ENCODE peak calls at places on chromosomes 4 and X, in five cellular contexts. M is neural progenitor cell, H is brain microvascular endothelial cell, F is kidney epithelial cell, K is suprapubic skin. T is an unnamed sample.

GRCh38 chr4:77264826-77265225 is 107.8 kb downstream of the CCNG2 start:
- DNase-seq in M (no peak), H (no peak), F (no peak), K (no peak), T (no peak)

GRCh38 chr4:8152865-8153257 is 5.8 kb downstream of the ABLIM2 start:
- DNase-seq in M (no peak), H (no peak), F (no peak), K (no peak), T (no peak)

GRCh38 chr4:180598281-180598680 is 1644.9 kb upstream of the TENM3 start:
- DNase-seq in M (no peak), H (no peak), F (no peak), K (no peak), T (no peak)

GRCh38 chr4:23279377-23279988 is 586.7 kb downstream of the GBA3 start:
- DNase-seq in M (no peak), H (no peak), F (no peak), K (no peak), T (no peak)

GRCh38 chr4:76430519-76431388 is 4.3 kb upstream of the SHROOM3 start:
- DNase-seq in M (peak; percentile 73), H (peak; percentile 37), F (no peak), K (no peak), T (peak; percentile 39)

GRCh38 chr4:7120341-7120740 is 52.5 kb upstream of the GRPEL1 start:
- DNase-seq in M (no peak), H (peak; percentile 13), F (no peak), K (no peak), T (peak; percentile 29)

GRCh38 chr4:143232277-143232676 is 47.6 kb downstream of the USP38 start:
- DNase-seq in M (no peak), H (no peak), F (no peak), K (no peak), T (no peak)

GRCh38 chrX:34877451-34877850 is 65.1 kb upstream of the FAM47B start:
- DNase-seq in M (no peak), H (peak; percentile 48), F (no peak), K (no peak), T (no peak)

GRCh38 chrX:2894885-2895292 is 34.2 kb downstream of the ARSD start:
- DNase-seq in M (no peak), H (no peak), F (no peak), K (no peak), T (peak; percentile 71)

GRCh38 chr4:93084599-93085305 is 743.8 kb upstream of the ATOH1 start:
- DNase-seq in M (peak; percentile 19), H (no peak), F (no peak), K (no peak), T (peak; percentile 9)

GRCh38 chrX:111361751-111362150 is 50.2 kb downstream of the DCX start:
- DNase-seq in M (no peak), H (no peak), F (no peak), K (no peak), T (no peak)
- H3K27me3 ChIP-seq in M (no peaks in the 10 kb centered on the region), H (no peaks in the 10 kb centered on the region), F (peaks cover 3% of the 10 kb centered on the region), K (no peaks in the 10 kb centered on the region), T (peaks cover 4% of the 10 kb centered on the region)

GRCh38 chr4:40575846-40576245 is 53.8 kb downstream of the RBM47 start:
- DNase-seq in M (no peak), H (no peak), F (no peak), K (no peak), T (peak; percentile 16)
- H3K4me3 ChIP-seq in M (no peak overlapping the region), H (no peak overlapping the region), F (no peak overlapping the region), K (no peak overlapping the region), T (no peak overlapping the region)

GRCh38 chrX:70479970-70480659 is 35.5 kb downstream of the DLG3 start:
- DNase-seq in M (peak; percentile 45), H (peak; percentile 29), F (no peak), K (no peak), T (no peak)
- H3K27me3 ChIP-seq in M (no peaks in the 10 kb centered on the region), H (no peaks in the 10 kb centered on the region), F (no peaks in the 10 kb centered on the region), K (no peaks in the 10 kb centered on the region), T (no peaks in the 10 kb centered on the region)

DNA sequence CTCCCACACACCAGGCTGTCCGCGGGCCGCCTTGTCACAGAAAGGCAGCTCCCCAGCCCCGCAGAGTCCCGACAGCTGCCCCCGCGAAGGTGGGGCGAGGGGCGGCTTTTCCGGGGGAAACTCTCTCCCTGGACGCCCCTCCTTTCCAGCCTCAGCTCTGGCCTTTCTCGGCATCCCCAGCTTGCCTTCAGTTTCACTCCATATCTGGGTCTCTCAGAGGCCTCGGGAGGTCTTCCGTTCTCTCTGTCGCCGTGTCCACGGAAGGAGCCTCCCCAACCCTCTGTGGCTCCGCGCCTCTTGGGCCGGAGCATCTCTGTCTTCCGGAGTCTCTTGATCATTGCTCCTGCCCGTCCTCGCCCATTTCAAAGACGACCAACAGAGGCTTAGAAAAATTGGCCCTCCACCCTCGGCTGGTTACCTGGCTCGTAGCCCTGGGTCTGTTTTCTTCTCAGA is 6.1 kb upstream of the MSX1 start:
- DNase-seq in M (peak; percentile 25), H (no peak), F (no peak), K (no peak), T (no peak)
- H3K4me3 ChIP-seq in M (peak overlapping the region; percentile 26), H (peak overlapping the region; percentile 34), F (no peak overlapping the region), K (peak overlapping the region; percentile 40), T (no peak overlapping the region)

T was measured in HAP-1.